ENCODE peak calls at places on chromosomes 1 and 21, in four cellular contexts. C, F, V and S are unnamed samples.

GRCh38 chr1:2998503-2999100 is 22.7 kb upstream of the ACTRT2 start:
- DNase-seq in C (no peak), F (no peak), V (no peak), S (no peak)

GRCh38 chr1:1200876-1201810 is 5.2 kb downstream of the TNFRSF18 start:
- DNase-seq in C (peak), F (no peak), V (peak), S (peak)

GRCh38 chr21:46226920-46227599 is 1.5 kb downstream of the LSS start:
- DNase-seq in C (peak), F (no peak), V (peak), S (peak)

GRCh38 chr1:160539896-160540858 is 17.1 kb upstream of the SLAMF6 start:
- DNase-seq in C (no peak), F (no peak), V (peak), S (peak)

GRCh38 chr1:182690886-182691443 is 6.6 kb upstream of the RGS8 start:
- DNase-seq in C (no peak), F (no peak), V (no peak), S (no peak)

GRCh38 chr1:222697858-222698257 is 14.4 kb downstream of the AIDA start:
- DNase-seq in C (peak), F (no peak), V (no peak), S (no peak)

GRCh38 chr1:40339420-40340323 is 22.6 kb upstream of the COL9A2 start:
- DNase-seq in C (no peak), F (no peak), V (no peak), S (no peak)

GRCh38 chr1:103171041-103171590 is 62.8 kb upstream of the COL11A1 start:
- DNase-seq in C (no peak), F (no peak), V (no peak), S (no peak)

GRCh38 chr1:16993521-16994038 is 13.2 kb upstream of the MFAP2 start:
- DNase-seq in C (no peak), F (no peak), V (no peak), S (no peak)

GRCh38 chr1:160646711-160647328 is at the start of gene SLAMF1:
- DNase-seq in C (no peak), F (no peak), V (peak), S (no peak)

GRCh38 chr1:63906053-63906704 is 132.4 kb downstream of the ROR1 start:
- DNase-seq in C (no peak), F (no peak), V (no peak), S (no peak)

GRCh38 chr1:159783724-159784123 is 3.0 kb downstream of the DUSP23 start:
- DNase-seq in C (no peak), F (no peak), V (no peak), S (no peak)

GRCh38 chr1:95369985-95370670 is 136.1 kb downstream of the RWDD3 start:
- DNase-seq in C (no peak), F (no peak), V (no peak), S (no peak)

GRCh38 chr1:91054780-91055481 is 33.1 kb upstream of the ZNF644 start:
- DNase-seq in C (no peak), F (no peak), V (peak), S (peak)

GRCh38 chr1:178034676-178035075 is 59.2 kb upstream of the RASAL2 start:
- DNase-seq in C (no peak), F (no peak), V (no peak), S (no peak)

GRCh38 chr1:159909381-159909780 is 9.4 kb upstream of the CFAP45 start:
- DNase-seq in C (no peak), F (no peak), V (no peak), S (no peak)

GRCh38 chr1:89890085-89890754 is 69.4 kb downstream of the LRRC8D start:
- DNase-seq in C (peak), F (no peak), V (no peak), S (no peak)

GRCh38 chr1:21816602-21817302 is 4.7 kb downstream of the LDLRAD2 start:
- DNase-seq in C (peak), F (no peak), V (no peak), S (no peak)

GRCh38 chr1:25109527-25109926 is 122.8 kb downstream of the SYF2 start:
- DNase-seq in C (no peak), F (no peak), V (no peak), S (no peak)

GRCh38 chr1:229557913-229558414 is 543 bp downstream of the ABCB10 start:
- DNase-seq in C (no peak), F (peak), V (peak), S (peak)

GRCh38 chr21:39641827-39642450 is 29.2 kb downstream of the B3GALT5 start:
- DNase-seq in C (no peak), F (no peak), V (no peak), S (no peak)

GRCh38 chr1:47914218-47914937 is 82.8 kb downstream of the TRABD2B start:
- DNase-seq in C (no peak), F (no peak), V (no peak), S (no peak)

GRCh38 chr1:62314951-62315350 is 4.3 kb downstream of the KANK4 start:
- DNase-seq in C (no peak), F (no peak), V (no peak), S (no peak)

GRCh38 chr1:11407301-11407994 is 71.5 kb upstream of the DISP3 start:
- DNase-seq in C (no peak), F (no peak), V (no peak), S (no peak)

GRCh38 chr1:57474097-57474750 is 50.4 kb upstream of the DAB1 start:
- DNase-seq in C (peak), F (no peak), V (no peak), S (no peak)

GRCh38 chr21:29164330-29164942 is 34.0 kb downstream of the MAP3K7CL start:
- DNase-seq in C (peak), F (no peak), V (no peak), S (peak)

GRCh38 chr1:36411674-36412648 is 14.3 kb upstream of the LSM10 start:
- DNase-seq in C (peak), F (no peak), V (no peak), S (no peak)

GRCh38 chr1:43548285-43549271 is 17.9 kb downstream of the PTPRF start:
- DNase-seq in C (no peak), F (no peak), V (no peak), S (no peak)

GRCh38 chr1:209456878-209457277 is 126.6 kb upstream of the CAMK1G start:
- DNase-seq in C (no peak), F (no peak), V (no peak), S (no peak)

GRCh38 chr1:177173976-177174375 is 3.2 kb downstream of the BRINP2 start:
- DNase-seq in C (no peak), F (no peak), V (no peak), S (no peak)

GRCh38 chr1:85061711-85062424 is 13.6 kb upstream of the MCOLN3 start:
- DNase-seq in C (peak), F (peak), V (peak), S (peak)

GRCh38 chr1:18530567-18531502 is 50.1 kb downstream of the KLHDC7A start:
- DNase-seq in C (no peak), F (no peak), V (no peak), S (peak)
- TF ChIP-seq CTCF in C (no peak), F (no peak), V (peak), S (no peak)

DNA sequence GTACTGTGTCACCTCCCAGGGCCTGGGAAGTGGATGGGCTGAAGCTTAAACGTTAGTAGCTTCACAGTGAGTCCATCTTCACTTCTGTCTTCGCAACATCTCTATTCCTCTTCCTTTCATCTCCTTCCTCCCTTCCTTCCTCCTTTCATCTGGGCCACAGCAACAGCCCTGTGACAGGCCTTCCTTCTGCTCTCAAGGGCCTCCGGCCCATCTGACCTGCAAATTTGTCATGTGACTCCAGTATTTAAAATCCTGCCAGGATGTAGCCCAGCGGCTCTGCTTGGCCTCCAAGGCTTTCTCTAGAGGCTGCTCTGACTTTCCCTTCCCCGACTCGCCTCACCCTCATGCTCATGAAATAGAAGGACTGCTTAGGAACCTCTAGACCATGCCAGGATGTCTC is 10.9 kb upstream of the BATF3 start:
- DNase-seq in C (no peak), F (no peak), V (no peak), S (no peak)
- TF ChIP-seq CTCF in C (no peak), F (no peak), V (no peak), S (no peak)

DNA sequence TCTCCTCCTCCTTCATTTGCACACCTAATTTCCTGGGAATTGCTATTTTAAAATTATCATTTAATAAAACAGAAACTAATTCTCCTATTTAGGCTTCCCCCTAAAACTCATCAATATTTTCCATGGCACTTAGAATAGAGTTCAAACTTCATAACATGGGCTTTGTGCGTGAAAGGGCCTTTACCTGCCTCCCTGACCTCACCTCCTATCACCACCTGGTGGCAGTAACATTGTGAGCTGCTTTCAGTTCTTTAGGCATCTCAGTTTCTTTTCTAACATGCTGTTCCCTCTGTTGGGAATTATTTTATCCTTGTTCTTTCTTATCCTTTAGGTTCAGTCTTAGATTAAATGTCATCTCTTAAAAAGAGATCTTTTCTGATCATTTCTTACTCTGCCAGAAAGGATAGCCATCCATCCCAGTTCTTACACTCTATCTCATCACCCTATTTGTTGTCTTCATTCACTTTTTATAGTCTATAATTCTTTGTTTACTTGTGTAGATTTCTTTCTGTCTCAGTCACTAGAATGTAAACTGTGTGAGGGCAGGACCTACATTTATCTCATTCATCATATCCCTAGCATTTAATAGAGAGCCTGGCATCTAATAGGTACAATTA is 133.8 kb upstream of the KIAA1614 start:
- DNase-seq in C (no peak), F (no peak), V (no peak), S (peak)
- TF ChIP-seq CTCF in C (peak), F (no peak), V (peak), S (peak)

GRCh38 chr1:53470155-53470554 is 11.0 kb downstream of the DMRTB1 start:
- DNase-seq in C (peak), F (peak), V (no peak), S (peak)
- TF ChIP-seq CTCF in C (peak), F (peak), V (peak), S (no peak)

GRCh38 chr1:158122823-158123390 is 57.8 kb upstream of the CD1D start:
- DNase-seq in C (no peak), F (no peak), V (no peak), S (no peak)

GRCh38 chr1:158120254-158120653 is 60.4 kb upstream of the CD1D start:
- DNase-seq in C (no peak), F (no peak), V (no peak), S (no peak)

GRCh38 chr1:158118713-158119402 is 61.8 kb upstream of the CD1D start:
- DNase-seq in C (no peak), F (no peak), V (no peak), S (no peak)

GRCh38 chr1:158124034-158124433 is 56.7 kb upstream of the CD1D start:
- DNase-seq in C (peak), F (no peak), V (no peak), S (no peak)

GRCh38 chr1:158121604-158122254 is 59.0 kb upstream of the CD1D start:
- DNase-seq in C (peak), F (no peak), V (no peak), S (peak)
- TF ChIP-seq CTCF in C (peak), F (peak), V (peak), S (peak)